ENCODE peak calls at places on chromosomes 11 and 22, in nine cellular contexts. M, C, N, P, D, T, I, B and G are unnamed samples.

GRCh38 chr11:34915136-34916013 is 804 bp downstream of the APIP start:
- DNase-seq in M (peak; percentile 19), N (no peak), T (no peak), D (peak; percentile 40), B (no peak), I (no peak), C (no peak), P (peak; percentile 52), G (no peak)

GRCh38 chr11:70604630-70605520 is 206.5 kb downstream of the CTTN start:
- DNase-seq in P (no peak), T (no peak), C (no peak), N (no peak), M (no peak), I (no peak), B (no peak), D (no peak), G (no peak)

GRCh38 chr11:64947202-64947814 is 11.6 kb upstream of the GPHA2 start:
- DNase-seq in N (no peak), I (no peak), T (no peak), C (no peak), B (no peak), M (no peak), D (no peak), P (no peak), G (no peak)

GRCh38 chr11:68099474-68100405 is 21.4 kb downstream of the CHKA start:
- DNase-seq in M (no peak), T (no peak), C (no peak), I (peak; percentile 46), D (no peak), P (no peak), B (peak; percentile 92), N (no peak), G (no peak)

GRCh38 chr11:70483077-70483861 is 84.9 kb downstream of the CTTN start:
- DNase-seq in D (peak; percentile 60), I (peak; percentile 50), N (no peak), M (no peak), P (no peak), T (peak; percentile 58), C (peak; percentile 14), B (no peak), G (no peak)

GRCh38 chr11:125086633-125087296 is 23.7 kb downstream of the SLC37A2 start:
- DNase-seq in T (no peak), D (no peak), C (no peak), I (no peak), B (no peak), N (no peak), M (no peak), P (no peak), G (peak; percentile 53)

GRCh38 chr22:36323855-36324331 is 63.9 kb downstream of the MYH9 start:
- DNase-seq in C (no peak), T (no peak), B (no peak), N (no peak), P (no peak), M (no peak), I (no peak), D (no peak), G (peak; percentile 88)

GRCh38 chr11:118051611-118052461 is 25.0 kb upstream of the TMPRSS4 start:
- DNase-seq in P (no peak), N (no peak), I (no peak), M (peak; percentile 30), C (no peak), T (no peak), B (no peak), D (no peak), G (no peak)

GRCh38 chr11:46684364-46684763 is 16.1 kb downstream of the ARHGAP1 start:
- DNase-seq in B (no peak), M (no peak), N (no peak), I (no peak), C (no peak), P (no peak), T (no peak), D (no peak), G (no peak)

GRCh38 chr22:48331691-48332220 is 1495.9 kb downstream of the BRD1 start:
- DNase-seq in C (no peak), D (no peak), N (no peak), I (no peak), T (no peak), B (no peak), M (no peak), P (no peak), G (no peak)

GRCh38 chr11:115159122-115159665 is 345.0 kb downstream of the CADM1 start:
- DNase-seq in I (no peak), N (no peak), B (no peak), C (no peak), D (no peak), M (no peak), P (no peak), T (no peak), G (no peak)

GRCh38 chr11:111265421-111265820 is 19.9 kb downstream of the POU2AF2 start:
- DNase-seq in I (no peak), B (no peak), P (no peak), D (no peak), N (no peak), M (no peak), T (no peak), C (no peak), G (no peak)

GRCh38 chr11:125082611-125083311 is 19.7 kb downstream of the SLC37A2 start:
- DNase-seq in C (no peak), P (peak; percentile 79), D (peak; percentile 88), M (no peak), N (no peak), T (no peak), B (no peak), I (peak; percentile 10), G (peak; percentile 34)

GRCh38 chr11:37465221-37465620 is 867.2 kb upstream of the RAG2 start:
- DNase-seq in M (no peak), D (peak; percentile 2), N (no peak), B (no peak), P (no peak), T (no peak), C (no peak), I (no peak), G (no peak)

DNA sequence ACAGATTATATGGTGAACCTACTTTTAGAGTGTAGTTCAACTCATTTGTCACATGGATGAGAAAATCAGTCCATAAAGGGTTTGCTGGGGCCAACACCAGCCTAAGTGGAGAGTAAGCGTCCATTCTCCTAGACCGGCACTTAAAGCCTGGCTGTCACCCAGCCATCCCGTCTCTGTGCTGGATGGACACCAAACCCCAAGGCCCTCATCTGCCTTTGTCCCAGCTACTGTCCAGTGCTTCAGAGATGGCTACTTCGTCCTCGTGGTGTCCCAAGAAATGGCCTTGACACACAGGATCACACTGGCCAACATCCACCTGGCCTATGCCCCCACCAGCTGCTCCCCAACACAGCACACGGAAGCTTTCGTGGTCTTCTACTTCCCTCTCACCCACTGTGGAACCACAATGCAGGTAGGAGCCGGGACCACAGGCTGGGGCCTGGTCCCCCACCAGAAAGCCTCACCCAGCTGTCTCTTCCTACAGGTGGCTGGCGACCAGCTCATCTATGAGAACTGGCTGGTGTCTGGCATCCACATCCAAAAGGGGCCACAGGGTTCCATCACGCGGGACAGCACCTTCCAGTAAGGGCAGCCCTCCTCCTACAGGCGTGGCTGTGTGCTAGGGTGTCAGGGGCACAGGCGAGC is 3.5 kb downstream of the ZP1 start:
- DNase-seq in P (no peak), I (no peak), N (no peak), D (no peak), T (no peak), C (no peak), M (peak; percentile 31), B (no peak), G (no peak)
- H3K36me3 ChIP-seq in P (no peaks in the 10 kb centered on the region), I (no peaks in the 10 kb centered on the region), N (no peaks in the 10 kb centered on the region), D (no peaks in the 10 kb centered on the region), T (no peaks in the 10 kb centered on the region), C (peaks cover 16% of the 10 kb centered on the region), M (no peaks in the 10 kb centered on the region), B (no peaks in the 10 kb centered on the region), G (no peaks in the 10 kb centered on the region)

GRCh38 chr22:49543876-49544275 is 283.8 kb downstream of the BRD1 start:
- DNase-seq in M (no peak), D (no peak), T (no peak), I (no peak), C (no peak), B (no peak), P (no peak), N (no peak), G (no peak)
- H3K9me3 ChIP-seq in M (no peaks in the 10 kb centered on the region), D (peaks cover 64% of the 10 kb centered on the region), T (no peaks in the 10 kb centered on the region), I (no peaks in the 10 kb centered on the region), C (peaks cover 28% of the 10 kb centered on the region), B (no peaks in the 10 kb centered on the region), P (no peaks in the 10 kb centered on the region), N (no peaks in the 10 kb centered on the region), G (no peaks in the 10 kb centered on the region)

GRCh38 chr22:17888439-17888838 is 114.2 kb upstream of the BID start:
- DNase-seq in M (no peak), T (no peak), C (no peak), B (no peak), N (no peak), P (no peak), I (no peak), D (no peak), G (no peak)
- H3K36me3 ChIP-seq in M (no peaks in the 10 kb centered on the region), T (no peaks in the 10 kb centered on the region), C (peaks cover 65% of the 10 kb centered on the region), B (no peaks in the 10 kb centered on the region), N (peaks cover 38% of the 10 kb centered on the region), P (peaks cover 60% of the 10 kb centered on the region), I (peaks cover 30% of the 10 kb centered on the region), D (peaks cover 37% of the 10 kb centered on the region), G (peaks cover 60% of the 10 kb centered on the region)

GRCh38 chr11:130738618-130739017 is 177.7 kb downstream of the SNX19 start:
- DNase-seq in P (peak; percentile 63), M (no peak), T (no peak), B (no peak), D (peak; percentile 66), C (no peak), I (no peak), N (no peak), G (no peak)

GRCh38 chr11:130737866-130738431 is 178.3 kb downstream of the SNX19 start:
- DNase-seq in B (peak; percentile 23), C (no peak), T (no peak), N (no peak), M (no peak), P (peak; percentile 72), D (peak; percentile 89), I (peak; percentile 45), G (no peak)

GRCh38 chr11:130740819-130741218 is 175.5 kb downstream of the SNX19 start:
- DNase-seq in C (no peak), I (no peak), T (no peak), B (no peak), D (peak; percentile 33), P (no peak), N (no peak), M (no peak), G (no peak)

GRCh38 chr11:130732476-130732875 is 183.8 kb downstream of the SNX19 start:
- DNase-seq in N (no peak), M (no peak), T (no peak), I (no peak), B (no peak), D (peak; percentile 37), C (no peak), P (no peak), G (no peak)

DNA sequence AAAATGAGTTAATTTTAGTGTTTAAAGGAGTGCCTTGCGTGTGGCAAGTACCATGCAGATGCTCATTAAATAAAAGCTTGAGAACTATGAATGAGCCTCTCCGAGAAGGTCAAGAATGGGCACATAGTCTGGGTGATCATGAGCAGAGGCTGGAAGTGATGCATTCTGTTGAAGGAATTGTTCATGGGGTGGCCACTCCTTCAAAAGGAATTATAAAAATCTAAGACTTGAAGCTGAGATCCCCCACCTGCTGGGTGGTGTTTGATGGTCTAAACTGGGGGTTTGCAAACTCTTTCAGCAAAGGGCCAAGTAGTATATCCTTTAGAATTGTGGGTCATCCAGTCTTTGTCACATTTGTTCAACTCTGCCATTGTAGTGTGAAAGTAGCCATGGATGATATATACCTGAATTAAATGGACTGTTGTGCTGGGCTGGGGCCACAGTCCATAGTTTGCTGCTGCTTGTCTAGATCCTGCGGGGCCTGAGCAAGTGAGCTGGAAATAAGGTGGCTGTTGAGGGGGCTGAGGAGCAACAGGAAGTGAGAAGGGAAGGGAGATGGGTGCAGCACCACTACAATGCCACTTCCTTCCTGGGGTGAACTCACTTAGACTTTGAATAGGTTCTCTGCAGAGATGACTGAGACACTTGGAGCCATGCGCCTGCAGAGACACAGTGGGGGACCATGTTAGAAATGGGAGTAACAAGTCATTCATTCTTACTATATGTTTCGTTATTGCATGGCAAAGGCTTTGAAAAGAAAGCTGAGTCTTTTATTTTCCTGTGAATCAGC is 179.0 kb downstream of the SNX19 start:
- DNase-seq in I (no peak), N (no peak), T (no peak), P (no peak), D (no peak), C (no peak), M (no peak), B (no peak), G (no peak)
- H3K9me3 ChIP-seq in I (no peaks in the 10 kb centered on the region), N (no peaks in the 10 kb centered on the region), T (peaks cover 35% of the 10 kb centered on the region), P (peaks cover 46% of the 10 kb centered on the region), D (peaks cover 4% of the 10 kb centered on the region), C (peaks cover 40% of the 10 kb centered on the region), M (no peaks in the 10 kb centered on the region), B (no peaks in the 10 kb centered on the region), G (peaks cover 23% of the 10 kb centered on the region)